ENCODE peak calls at places on chromosomes 16 and 17, in six cellular contexts. V is H1, N is K562, Q is HepG2, Y is GM12891, W is GM12878. P is an unnamed sample.

GRCh38 chr16:1871974-1872635 is at the start of gene MEIOB:
- DNase-seq in V (peak; percentile 96), N (peak; percentile 91), Q (no peak), Y (no peak), W (no peak), P (no peak)

GRCh38 chr16:71557954-71558582 is 18.8 kb downstream of the TAT start:
- DNase-seq in V (no peak), N (no peak), Q (peak; percentile 71), Y (no peak), W (no peak), P (no peak)

GRCh38 chr16:87931504-87931903 is 4.8 kb downstream of the CA5A start:
- DNase-seq in V (no peak), N (peak; percentile 77), Q (no peak), Y (no peak), W (no peak), P (no peak)

GRCh38 chr16:57145046-57145963 is 40.5 kb downstream of the PSME3IP1 start:
- DNase-seq in V (no peak), N (peak; percentile 78), Q (no peak), Y (no peak), W (no peak), P (no peak)

GRCh38 chr17:69141802-69142472 is at the start of gene ABCA6:
- DNase-seq in V (no peak), N (no peak), Q (no peak), Y (no peak), W (no peak), P (no peak)

GRCh38 chr16:80314042-80314441 is 226.8 kb upstream of the DYNLRB2 start:
- DNase-seq in V (no peak), N (no peak), Q (no peak), Y (no peak), W (no peak), P (no peak)

GRCh38 chr16:29790949-29791844 is 646 bp downstream of the KIF22 start:
- DNase-seq in V (no peak), N (no peak), Q (no peak), Y (no peak), W (no peak), P (no peak)

GRCh38 chr16:10594312-10594950 is 14.0 kb upstream of the EMP2 start:
- DNase-seq in V (no peak), N (no peak), Q (no peak), Y (no peak), W (no peak), P (no peak)

GRCh38 chr17:43003542-43004172 is 2.9 kb upstream of the IFI35 start:
- DNase-seq in V (no peak), N (no peak), Q (peak; percentile 63), Y (no peak), W (no peak), P (no peak)

GRCh38 chr17:78764871-78765270 is 17.2 kb downstream of the CYTH1 start:
- DNase-seq in V (no peak), N (no peak), Q (no peak), Y (no peak), W (no peak), P (no peak)

GRCh38 chr17:8145811-8146210 is 6.4 kb downstream of the PER1 start:
- DNase-seq in V (no peak), N (no peak), Q (no peak), Y (no peak), W (no peak), P (no peak)

GRCh38 chr16:28303132-28303531 is 10.8 kb downstream of the SBK1 start:
- DNase-seq in V (no peak), N (no peak), Q (no peak), Y (no peak), W (no peak), P (no peak)

GRCh38 chr17:75108193-75108592 is 1.6 kb upstream of the ARMC7 start:
- DNase-seq in V (no peak), N (no peak), Q (no peak), Y (no peak), W (no peak), P (no peak)

GRCh38 chr17:75102385-75102821 is 7.4 kb upstream of the ARMC7 start:
- DNase-seq in V (no peak), N (no peak), Q (no peak), Y (no peak), W (peak; percentile 63), P (peak; percentile 31)

GRCh38 chr17:75109047-75109406 is 742 bp upstream of the ARMC7 start:
- DNase-seq in V (no peak), N (no peak), Q (no peak), Y (no peak), W (no peak), P (no peak)

GRCh38 chr17:75103601-75104554 is 5.9 kb upstream of the ARMC7 start:
- DNase-seq in V (no peak), N (no peak), Q (no peak), Y (no peak), W (no peak), P (no peak)

DNA sequence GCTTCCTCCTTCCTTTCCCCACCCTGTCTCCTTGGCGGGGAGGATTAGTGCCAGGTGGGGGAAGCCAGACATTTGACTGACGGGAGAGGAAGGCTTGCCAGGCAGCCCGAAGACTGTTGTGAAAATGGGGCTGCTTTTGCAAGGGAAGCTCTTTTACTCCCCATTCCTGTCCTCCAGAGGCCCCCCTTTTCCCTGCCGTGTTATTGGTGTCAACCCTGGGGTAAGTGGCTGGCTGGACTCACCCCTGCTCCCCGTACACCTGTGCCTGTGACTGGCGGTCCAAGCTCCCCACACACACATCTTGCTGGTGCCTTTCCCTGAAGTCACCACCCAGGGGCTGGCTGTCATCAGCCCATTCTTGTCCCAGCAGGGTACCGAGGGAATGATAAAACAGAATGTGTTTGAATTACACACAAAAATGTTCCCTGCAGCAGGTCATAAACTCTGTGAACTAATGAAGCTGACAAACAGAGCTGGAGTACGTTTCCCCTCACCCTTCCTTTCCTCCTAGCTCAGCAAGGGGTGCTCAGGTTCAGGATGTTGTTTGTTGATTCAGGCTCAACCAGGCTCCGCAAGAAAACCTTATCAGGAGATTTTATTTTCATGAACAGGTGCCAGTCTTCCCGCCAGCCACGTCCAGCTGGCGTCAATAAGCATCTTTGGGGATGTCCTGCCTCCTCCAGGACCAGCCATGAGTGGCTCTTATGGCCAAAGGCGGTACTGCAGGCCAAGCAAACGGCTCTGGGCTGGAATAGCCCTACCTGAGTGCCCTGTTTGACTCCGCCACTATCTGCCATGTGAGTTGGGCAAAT is 4.3 kb upstream of the ARMC7 start:
- DNase-seq in V (peak; percentile 81), N (peak; percentile 69), Q (peak; percentile 55), Y (peak; percentile 56), W (no peak), P (peak; percentile 62)
- TF ChIP-seq POLR2AphosphoS5 in V (no peak), N (no peak), Q (no peak), Y (no peak), W (no peak), P (no peak)

GRCh38 chr16:12162151-12162559 is 185.6 kb downstream of the SNX29 start:
- DNase-seq in V (no peak), N (no peak), Q (no peak), Y (no peak), W (no peak), P (no peak)
- TF ChIP-seq TAF1 in V (no peak), N (no peak), Q (no peak), Y (no peak), W (no peak), P (no peak)

GRCh38 chr16:67528870-67529638 is 425 bp downstream of the RIPOR1 start:
- DNase-seq in V (peak; percentile 71), N (no peak), Q (no peak), Y (no peak), W (no peak), P (no peak)
- TF ChIP-seq POLR2A in V (no peak), N (no peak), Q (peak; percentile 75), Y (no peak), W (peak; percentile 61), P (no peak)

GRCh38 chr17:38353084-38353604 is 1.5 kb downstream of the SOCS7 start:
- DNase-seq in V (no peak), N (no peak), Q (no peak), Y (no peak), W (no peak), P (no peak)

GRCh38 chr17:38353668-38354067 is 2.0 kb downstream of the SOCS7 start:
- DNase-seq in V (no peak), N (no peak), Q (no peak), Y (no peak), W (no peak), P (no peak)

GRCh38 chr17:38350035-38350434 is 1.6 kb upstream of the SOCS7 start:
- DNase-seq in V (no peak), N (no peak), Q (no peak), Y (no peak), W (no peak), P (no peak)

GRCh38 chr17:38352245-38353083 is 820 bp downstream of the SOCS7 start:
- DNase-seq in V (peak; percentile 66), N (peak; percentile 30), Q (no peak), Y (no peak), W (no peak), P (no peak)

DNA sequence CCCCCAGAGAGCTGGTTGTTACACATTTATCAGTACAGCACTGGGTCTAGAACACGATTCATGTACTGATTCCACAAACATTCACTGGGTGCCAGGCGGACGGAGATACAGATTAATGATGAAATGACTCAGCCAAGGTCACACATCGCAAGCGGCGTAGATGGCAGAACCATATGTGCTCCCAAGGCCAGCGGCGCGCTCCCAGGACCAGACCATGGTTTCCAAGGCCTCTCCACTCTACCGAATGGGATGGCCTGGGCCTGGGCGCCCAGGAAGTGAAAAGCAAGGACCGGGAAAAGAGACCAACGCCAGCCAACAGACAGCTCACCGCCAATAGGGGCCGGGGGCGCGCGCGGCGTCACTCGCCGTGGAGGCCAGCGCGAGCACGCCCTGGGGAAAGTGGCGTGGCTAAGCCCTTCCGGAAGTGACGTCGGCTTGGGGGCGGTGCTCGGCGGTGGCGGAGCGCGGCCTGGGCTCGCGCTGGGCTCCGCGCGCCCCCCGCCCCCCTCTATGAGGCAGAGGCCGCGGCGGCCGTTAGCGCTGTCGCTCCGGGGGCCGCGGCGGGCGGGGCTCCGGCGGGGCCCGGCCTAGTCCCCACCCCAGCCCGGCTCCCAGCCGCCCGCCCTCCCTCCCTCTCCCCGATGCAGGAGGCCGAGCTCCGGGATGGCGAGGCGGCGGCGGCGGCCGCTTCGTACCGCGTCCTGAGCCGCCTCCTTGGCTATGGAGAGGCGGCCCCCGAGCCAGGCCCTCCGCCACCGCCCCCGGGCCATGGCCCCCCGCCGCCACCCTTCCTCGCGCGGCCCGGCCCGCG is at the start of gene SOCS7:
- DNase-seq in V (peak; percentile 95), N (peak; percentile 92), Q (peak; percentile 95), Y (peak; percentile 89), W (peak; percentile 58), P (peak; percentile 87)
- TF ChIP-seq POLR2AphosphoS5 in V (no peak), N (peak; percentile 66), Q (peak; percentile 96), Y (no peak), W (peak; percentile 85), P (peak; percentile 83)